ENCODE peak calls at places on chromosomes 12 and 14, in six cellular contexts. A, V, J, S, P and M are unnamed samples. For H3K4me1, the result is how much of the 10 kb centered on the place peaks cover.

GRCh38 chr12:124030510-124030909 is 57.5 kb downstream of the ZNF664 start:
- DNase-seq in V (peak), J (no peak), A (no peak), S (no peak), P (no peak), M (no peak)

GRCh38 chr14:100590726-100591452 is 3.7 kb upstream of the BEGAIN start:
- DNase-seq in P (peak), V (no peak), S (no peak), A (no peak), J (no peak), M (no peak)

GRCh38 chr12:95201056-95201670 is 16.1 kb downstream of the FGD6 start:
- DNase-seq in V (no peak), A (peak), P (no peak), J (no peak), S (no peak), M (no peak)

GRCh38 chr14:94485944-94486841 is 10.2 kb upstream of the SERPINA9 start:
- DNase-seq in J (no peak), P (peak), V (no peak), S (peak), A (peak), M (no peak)

GRCh38 chr14:89921896-89922548 is 32.5 kb downstream of the EFCAB11 start:
- DNase-seq in P (no peak), A (no peak), V (no peak), S (no peak), J (no peak), M (no peak)

GRCh38 chr14:91415794-91416743 is 1.6 kb downstream of the CCDC88C start:
- DNase-seq in S (peak), A (no peak), J (no peak), P (no peak), V (peak), M (peak)

GRCh38 chr12:50637870-50638481 is 125.9 kb upstream of the ATF1 start:
- DNase-seq in V (no peak), A (peak), S (no peak), J (no peak), P (no peak), M (no peak)

GRCh38 chr12:26119391-26119981 is 5.4 kb downstream of the BHLHE41 start:
- DNase-seq in P (no peak), V (no peak), S (no peak), J (no peak), A (peak), M (no peak)

GRCh38 chr12:48927261-48927660 is 2.0 kb upstream of the FKBP11 start:
- DNase-seq in J (no peak), A (no peak), P (no peak), S (no peak), V (no peak), M (no peak)

GRCh38 chr14:76926521-76927251 is 100.5 kb downstream of the LRRC74A start:
- DNase-seq in J (peak), P (no peak), S (peak), V (no peak), A (no peak), M (peak)

GRCh38 chr14:63193236-63193635 is 11.0 kb upstream of the RHOJ start:
- DNase-seq in V (no peak), J (no peak), S (no peak), P (no peak), A (no peak), M (no peak)

GRCh38 chr14:21525995-21526671 is at the start of gene SALL2:
- DNase-seq in V (peak), S (peak), P (peak), J (peak), A (peak), M (peak)

GRCh38 chr14:21523203-21523602 is 2.9 kb downstream of the SALL2 start:
- DNase-seq in V (no peak), P (no peak), J (no peak), S (no peak), A (no peak), M (no peak)

GRCh38 chr14:21525571-21525970 is 575 bp downstream of the SALL2 start:
- DNase-seq in J (no peak), A (no peak), P (no peak), V (no peak), S (no peak), M (no peak)

GRCh38 chr14:21526672-21527319 is 650 bp upstream of the SALL2 start:
- DNase-seq in S (no peak), J (no peak), V (no peak), A (no peak), P (no peak), M (no peak)

GRCh38 chr14:21524575-21525518 is 1.3 kb downstream of the SALL2 start:
- DNase-seq in P (no peak), S (no peak), A (no peak), V (no peak), J (no peak), M (no peak)
- H3K4me1 ChIP-seq in P (under half), S (under half), A (under half), V (under half), J (under half), M (under half)

GRCh38 chr12:59595097-59595496 is 732 bp upstream of the SLC16A7 start:
- DNase-seq in S (no peak), A (no peak), P (no peak), V (no peak), J (no peak), M (no peak)
- H3K27ac ChIP-seq in S (peak), A (no peak), P (peak), V (peak), J (peak), M (peak)

GRCh38 chr12:3274664-3275063 is 197.5 kb downstream of the TSPAN9 start:
- DNase-seq in J (no peak), V (no peak), P (no peak), S (no peak), A (no peak), M (no peak)

GRCh38 chr12:3271639-3272038 is 194.5 kb downstream of the TSPAN9 start:
- DNase-seq in A (no peak), P (no peak), J (no peak), S (no peak), V (no peak), M (no peak)

GRCh38 chr12:3272958-3273357 is 195.8 kb downstream of the TSPAN9 start:
- DNase-seq in V (no peak), S (no peak), P (no peak), A (no peak), J (no peak), M (no peak)

GRCh38 chr12:3275171-3276041 is 198.2 kb downstream of the TSPAN9 start:
- DNase-seq in S (peak), J (no peak), A (peak), V (peak), P (peak), M (peak)

GRCh38 chr12:3273409-3273853 is 196.3 kb downstream of the TSPAN9 start:
- DNase-seq in A (peak), J (no peak), V (no peak), P (no peak), S (no peak), M (no peak)
- H3K4me1 ChIP-seq in A (under half), J (under half), V (under half), P (under half), S (under half), M (under half)

GRCh38 chr12:90938451-90938850 is 16.5 kb downstream of the CCER1 start:
- DNase-seq in J (no peak), A (no peak), V (no peak), P (no peak), S (no peak), M (no peak)
- H3K27ac ChIP-seq in J (no peak), A (no peak), V (no peak), P (no peak), S (no peak), M (no peak)

GRCh38 chr12:14207946-14208612 is 157.4 kb upstream of the ATF7IP start:
- DNase-seq in P (no peak), J (no peak), S (no peak), A (no peak), V (no peak), M (no peak)
- H3K4me1 ChIP-seq in P (under half), J (under half), S (under half), A (under half), V (under half), M (under half)

DNA sequence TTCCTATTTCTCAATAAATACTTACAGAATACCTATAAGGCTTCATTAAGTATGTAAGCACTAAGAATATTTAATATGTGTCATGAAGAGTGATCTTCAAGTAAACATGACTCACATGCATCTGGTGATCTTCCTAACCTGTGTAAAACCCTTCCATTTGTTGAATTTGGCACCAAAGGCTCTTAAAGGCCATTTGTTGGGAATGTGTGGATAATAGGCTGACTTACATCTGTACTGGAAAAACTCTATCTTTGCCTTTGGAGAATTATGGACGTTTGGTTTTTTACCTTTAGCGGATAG is 104.7 kb upstream of the AMN1 start:
- DNase-seq in V (no peak), P (no peak), S (no peak), A (no peak), J (no peak), M (no peak)
- H3K27ac ChIP-seq in V (peak), P (no peak), S (no peak), A (no peak), J (no peak), M (no peak)